ENCODE peak calls at places on chromosomes 7 and 10, in four cellular contexts. S is stimulated activated CD8-positive, alpha-beta memory T cell treated with anti-CD3 and anti-CD28 coated beads, Interleukin-2, amount 100 ng/mL, for 48 hours; U is effector memory CD4-positive, alpha-beta T cell; J is pancreas. K is an unnamed sample.

GRCh38 chr10:132631348-132631735 is 93.8 kb downstream of the INPP5A start:
- DNase-seq in S (no peak), U (no peak), J (peak), K (no peak)

GRCh38 chr10:124971276-124971675 is 29.4 kb downstream of the ZRANB1 start:
- DNase-seq in S (no peak), U (no peak), J (no peak), K (no peak)

GRCh38 chr10:116444527-116445142 is 17.0 kb downstream of the PNLIPRP3 start:
- DNase-seq in S (no peak), U (no peak), J (no peak), K (no peak)

GRCh38 chr10:90197766-90198165 is 496.4 kb downstream of the KIF20B start:
- DNase-seq in S (no peak), U (no peak), J (no peak), K (no peak)

GRCh38 chr10:128211064-128211504 is 84.9 kb upstream of the MKI67 start:
- DNase-seq in S (no peak), U (no peak), J (no peak), K (no peak)

GRCh38 chr7:12896316-12896715 is 208.9 kb downstream of the ARL4A start:
- DNase-seq in S (no peak), U (no peak), J (no peak), K (no peak)

GRCh38 chr7:151186640-151187408 is at the start of gene ASB10:
- DNase-seq in S (no peak), U (no peak), J (no peak), K (no peak)

GRCh38 chr7:145065451-145065850 is 229.6 kb upstream of the TPK1 start:
- DNase-seq in S (no peak), U (no peak), J (no peak), K (no peak)

GRCh38 chr10:124414077-124414476 is 4.6 kb downstream of the OAT start:
- DNase-seq in S (no peak), U (no peak), J (no peak), K (no peak)

GRCh38 chr7:30142710-30143109 is 7.9 kb downstream of the MTURN start:
- DNase-seq in S (no peak), U (no peak), J (no peak), K (peak)

GRCh38 chr10:98030093-98030821 is at the start of gene CRTAC1:
- DNase-seq in S (no peak), U (no peak), J (peak), K (peak)

GRCh38 chr7:129494041-129494440 is 8.3 kb upstream of the SMKR1 start:
- DNase-seq in S (no peak), U (no peak), J (no peak), K (no peak)

GRCh38 chr10:130221456-130222375 is 85.5 kb downstream of the GLRX3 start:
- DNase-seq in S (no peak), U (no peak), J (no peak), K (no peak)

GRCh38 chr7:12623885-12624498 is 53.5 kb downstream of the SCIN start:
- DNase-seq in S (no peak), U (no peak), J (no peak), K (no peak)

GRCh38 chr10:68296833-68297232 is 35.0 kb upstream of the HNRNPH3 start:
- DNase-seq in S (no peak), U (no peak), J (no peak), K (no peak)

GRCh38 chr10:11318812-11319598 is 292.4 kb downstream of the USP6NL start:
- DNase-seq in S (no peak), U (no peak), J (no peak), K (no peak)

K was measured in lung.